ENCODE peak calls at places on chromosomes 2 and 18, in ten cellular contexts. F is right atrium auricular region, V is D721Med, D is GM06990, M is activated B cell treated with CpG ODN at 0.5 μM for 24 hours, E is WTC11, I is endothelial cell, N is progenitor cell of endocrine pancreas, U is endothelial cell of umbilical vein, L is pancreas. C is an unnamed sample.

GRCh38 chr2:127389778-127390435 is 2.1 kb upstream of the MAP3K2 start:
- DNase-seq in V (no peak), N (no peak), I (no peak), M (no peak), D (peak; percentile 61), F (no peak), L (no peak), U (no peak), E (no peak), C (no peak)

GRCh38 chr2:220913384-220913783 is 658.7 kb downstream of the EPHA4 start:
- DNase-seq in U (no peak), F (no peak), D (no peak), I (no peak), V (no peak), E (no peak), L (no peak), N (no peak), M (no peak), C (no peak)

GRCh38 chr18:44895176-44895798 is 214.6 kb downstream of the SETBP1 start:
- DNase-seq in I (no peak), F (no peak), M (no peak), E (no peak), V (no peak), N (no peak), U (peak; percentile 49), D (no peak), L (peak; percentile 40), C (no peak)

GRCh38 chr2:211237586-211237985 is 681.2 kb downstream of the CPS1 start:
- DNase-seq in F (no peak), M (no peak), V (no peak), L (no peak), N (no peak), D (peak; percentile 3), I (no peak), U (no peak), E (no peak), C (no peak)

GRCh38 chr2:191811807-191812602 is 34.9 kb downstream of the CAVIN2 start:
- DNase-seq in F (peak; percentile 77), L (peak; percentile 63), E (peak; percentile 59), V (peak; percentile 19), M (no peak), U (peak; percentile 86), N (peak; percentile 30), D (no peak), I (peak; percentile 64), C (peak; percentile 74)

GRCh38 chr2:151576080-151576479 is 158.2 kb downstream of the NEB start:
- DNase-seq in E (no peak), F (no peak), D (no peak), I (no peak), M (no peak), U (no peak), N (no peak), V (no peak), L (no peak), C (no peak)

GRCh38 chr2:57796527-57796926 is 250.1 kb upstream of the VRK2 start:
- DNase-seq in I (no peak), M (no peak), U (no peak), F (no peak), V (no peak), N (no peak), D (no peak), L (no peak), E (no peak), C (no peak)

GRCh38 chr18:62420151-62420512 is 95.0 kb downstream of the TNFRSF11A start:
- DNase-seq in N (no peak), L (no peak), E (no peak), V (no peak), I (no peak), U (peak; percentile 66), F (peak; percentile 46), D (no peak), M (no peak), C (no peak)

GRCh38 chr2:219246559-219246958 is 1.3 kb downstream of the STK16 start:
- DNase-seq in I (no peak), E (no peak), N (no peak), V (no peak), D (no peak), F (no peak), U (no peak), L (no peak), M (no peak), C (no peak)

GRCh38 chr2:219243291-219243761 is 1.9 kb downstream of the GLB1L start:
- DNase-seq in F (peak; percentile 68), M (no peak), U (peak; percentile 15), L (no peak), N (no peak), D (no peak), E (no peak), V (no peak), I (no peak), C (no peak)

GRCh38 chr2:219245899-219246230 is 586 bp downstream of the STK16 start:
- DNase-seq in N (no peak), E (no peak), I (no peak), V (no peak), U (no peak), L (no peak), M (no peak), F (no peak), D (no peak), C (no peak)

GRCh38 chr2:219244789-219245147 is 476 bp downstream of the GLB1L start:
- DNase-seq in U (no peak), E (no peak), D (no peak), N (no peak), F (no peak), M (no peak), L (no peak), V (no peak), I (no peak), C (no peak)

DNA sequence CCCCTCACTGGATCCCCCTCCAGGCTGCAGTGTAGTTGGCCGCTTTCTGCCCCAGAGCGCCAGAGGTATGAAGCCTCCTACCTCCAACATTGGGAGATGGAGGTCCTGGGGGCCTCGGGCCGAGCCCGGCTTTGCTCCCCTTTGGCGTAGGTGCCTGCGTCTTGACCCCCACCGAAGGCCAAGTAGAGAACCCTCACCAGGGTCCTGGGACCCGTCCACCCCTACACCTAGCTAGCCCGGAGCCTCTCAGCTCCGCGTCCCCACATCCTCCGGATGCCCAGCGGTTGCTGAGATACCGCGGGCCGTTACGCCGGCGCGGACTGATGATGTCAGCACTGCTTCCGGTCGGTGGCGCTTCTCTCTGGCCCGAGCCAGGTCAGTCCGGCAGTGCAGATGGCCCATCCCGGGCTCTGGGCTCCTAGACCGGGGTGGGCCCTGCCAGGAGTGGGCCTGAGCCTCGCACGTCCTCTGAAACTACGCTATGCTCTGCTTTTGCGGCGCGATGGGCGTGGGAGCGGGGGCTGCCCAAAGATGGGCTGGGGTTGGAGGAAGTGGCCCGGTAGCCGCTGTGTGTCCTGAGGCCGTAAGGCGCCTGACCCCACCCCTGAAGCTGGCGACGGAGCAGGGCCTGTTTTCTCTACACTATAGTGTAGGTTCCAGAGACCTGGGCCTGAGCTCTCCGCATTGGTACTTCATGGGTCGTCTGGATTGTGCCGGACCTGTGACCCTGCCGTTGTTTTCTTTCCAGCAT is at the start of the genes GLB1L and STK16:
- DNase-seq in L (peak; percentile 93), N (peak; percentile 93), E (peak; percentile 96), U (peak; percentile 91), I (peak; percentile 95), V (peak; percentile 100), F (peak; percentile 96), D (peak; percentile 92), M (peak; percentile 95), C (peak; percentile 94)
- TF ChIP-seq CTCF in L (no peak), N (no peak), E (no peak), U (no peak), I (no peak), V (no peak), F (no peak), D (no peak), M (no peak), C (no peak)

DNA sequence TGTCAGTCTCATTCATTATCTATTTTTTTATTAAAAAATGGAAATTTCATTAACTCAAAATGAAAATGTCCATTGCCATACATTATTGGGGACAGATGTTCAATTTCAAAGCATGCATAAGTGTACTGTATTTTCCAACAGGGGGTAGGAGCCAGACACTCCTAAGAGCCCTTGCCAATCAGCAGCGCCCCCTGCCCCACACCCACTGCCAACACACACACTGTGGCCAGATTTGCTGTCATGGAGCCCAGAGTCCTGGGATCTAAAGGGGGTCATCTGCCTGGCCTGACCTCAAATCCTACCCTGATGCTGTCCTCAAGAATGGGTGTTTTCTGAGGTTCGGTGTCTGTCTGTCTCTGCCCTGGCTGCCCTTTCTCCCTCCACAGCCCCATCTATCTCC is 162.2 kb upstream of the TWIST2 start:
- DNase-seq in E (peak; percentile 57), I (no peak), D (no peak), V (no peak), U (no peak), M (no peak), L (no peak), N (no peak), F (no peak), C (no peak)
- TF ChIP-seq CTCF in E (peak; percentile 24), I (no peak), D (no peak), V (no peak), U (no peak), M (no peak), L (no peak), N (peak; percentile 14), F (no peak), C (no peak)

DNA sequence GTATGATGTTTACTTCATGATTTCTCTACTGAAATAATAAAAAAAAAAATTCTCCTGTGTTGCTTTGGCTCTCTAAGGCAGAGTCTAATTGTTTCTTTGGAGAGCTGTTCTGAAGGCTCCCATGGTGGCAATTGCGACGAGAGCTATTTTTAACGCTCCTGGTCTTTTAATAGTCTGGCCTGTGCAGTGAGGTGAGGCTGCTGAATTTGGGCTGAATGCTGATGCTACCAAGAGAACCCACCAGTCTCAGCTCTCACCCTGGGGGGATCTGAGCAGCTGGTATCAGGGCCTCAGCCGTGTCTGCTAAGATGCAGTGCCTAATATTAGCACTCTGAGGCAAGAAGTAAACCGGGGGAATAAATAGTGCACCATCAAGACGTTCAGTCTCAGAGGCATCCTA is 214.7 kb upstream of the PID1 start:
- DNase-seq in D (no peak), E (no peak), L (no peak), V (no peak), M (no peak), N (no peak), I (no peak), F (no peak), U (no peak), C (no peak)
- TF ChIP-seq CTCF in D (no peak), E (no peak), L (no peak), V (no peak), M (no peak), N (no peak), I (no peak), F (no peak), U (no peak), C (no peak)

GRCh38 chr2:59776726-59777008 is 776.8 kb downstream of the BCL11A start:
- DNase-seq in U (no peak), L (no peak), I (no peak), V (no peak), M (no peak), F (no peak), N (no peak), E (no peak), D (no peak), C (no peak)

GRCh38 chr2:59770651-59771050 is 782.8 kb downstream of the BCL11A start:
- DNase-seq in E (no peak), L (no peak), M (no peak), I (no peak), V (no peak), N (no peak), U (no peak), F (no peak), D (no peak), C (no peak)

GRCh38 chr2:59777120-59777519 is 776.3 kb downstream of the BCL11A start:
- DNase-seq in E (no peak), N (no peak), F (no peak), D (no peak), U (no peak), L (no peak), I (no peak), M (no peak), V (no peak), C (no peak)

GRCh38 chr2:59774821-59775463 is 778.5 kb downstream of the BCL11A start:
- DNase-seq in L (no peak), D (no peak), V (no peak), E (no peak), M (no peak), U (no peak), I (no peak), F (no peak), N (no peak), C (no peak)
- TF ChIP-seq CTCF in L (no peak), D (no peak), V (no peak), E (no peak), M (no peak), U (no peak), I (peak; percentile 66), F (no peak), N (peak; percentile 21), C (peak; percentile 58)

C was measured in mesothelial cell of epicardium.